ENCODE peak calls at places on chromosome 7, in seven cellular contexts. One of them, this sample, is unnamed. For H3K27me3 and H3K4me1, the result is how much of the 10 kb centered on the place peaks cover.

GRCh38 chr7:157339777-157340677 is 3.2 kb downstream of the DNAJB6 start:
- DNase-seq in upper lobe of left lung: peak
- DNase-seq in SK-N-SH: peak
- DNase-seq in spleen: no peak
- DNase-seq in K562: peak
- DNase-seq in suprapubic skin: no peak
- DNase-seq in HCT116: peak
- DNase-seq in this sample: peak

GRCh38 chr7:69311489-69311888 is 286.8 kb upstream of the AUTS2 start:
- DNase-seq in upper lobe of left lung: no peak
- DNase-seq in K562: no peak
- DNase-seq in spleen: no peak
- DNase-seq in suprapubic skin: no peak
- DNase-seq in SK-N-SH: no peak
- DNase-seq in HCT116: no peak
- DNase-seq in this sample: no peak

GRCh38 chr7:132080967-132081668 is 495.2 kb downstream of the PLXNA4 start:
- DNase-seq in K562: no peak
- DNase-seq in suprapubic skin: no peak
- DNase-seq in spleen: no peak
- DNase-seq in upper lobe of left lung: no peak
- DNase-seq in SK-N-SH: no peak
- DNase-seq in HCT116: no peak
- DNase-seq in this sample: peak

GRCh38 chr7:28005848-28006233 is 174.8 kb downstream of the JAZF1 start:
- DNase-seq in spleen: no peak
- DNase-seq in K562: no peak
- DNase-seq in upper lobe of left lung: no peak
- DNase-seq in suprapubic skin: no peak
- DNase-seq in HCT116: no peak
- DNase-seq in SK-N-SH: no peak
- DNase-seq in this sample: no peak

GRCh38 chr7:37109853-37110252 is 338.8 kb downstream of the ELMO1 start:
- DNase-seq in SK-N-SH: peak
- DNase-seq in spleen: no peak
- DNase-seq in upper lobe of left lung: no peak
- DNase-seq in HCT116: no peak
- DNase-seq in suprapubic skin: no peak
- DNase-seq in K562: no peak
- DNase-seq in this sample: no peak

GRCh38 chr7:491958-492713 is 27.5 kb downstream of the PDGFA start:
- DNase-seq in upper lobe of left lung: no peak
- DNase-seq in suprapubic skin: peak
- DNase-seq in HCT116: no peak
- DNase-seq in spleen: peak
- DNase-seq in K562: no peak
- DNase-seq in SK-N-SH: no peak
- DNase-seq in this sample: peak

GRCh38 chr7:6278749-6279310 is 6.4 kb upstream of the CYTH3 start:
- DNase-seq in suprapubic skin: no peak
- DNase-seq in upper lobe of left lung: no peak
- DNase-seq in spleen: peak
- DNase-seq in SK-N-SH: no peak
- DNase-seq in HCT116: no peak
- DNase-seq in K562: no peak
- DNase-seq in this sample: peak

GRCh38 chr7:127383123-127383835 is 9.2 kb downstream of the ZNF800 start:
- DNase-seq in K562: peak
- DNase-seq in spleen: no peak
- DNase-seq in HCT116: no peak
- DNase-seq in suprapubic skin: no peak
- DNase-seq in upper lobe of left lung: no peak
- DNase-seq in SK-N-SH: no peak
- DNase-seq in this sample: no peak

GRCh38 chr7:140645166-140645565 is 4.6 kb upstream of the DENND2A start:
- DNase-seq in HCT116: no peak
- DNase-seq in K562: peak
- DNase-seq in spleen: peak
- DNase-seq in suprapubic skin: peak
- DNase-seq in SK-N-SH: peak
- DNase-seq in upper lobe of left lung: peak
- DNase-seq in this sample: peak

GRCh38 chr7:133941496-133941895 is 185.6 kb upstream of the LRGUK start:
- DNase-seq in suprapubic skin: no peak
- DNase-seq in HCT116: no peak
- DNase-seq in spleen: no peak
- DNase-seq in upper lobe of left lung: no peak
- DNase-seq in SK-N-SH: no peak
- DNase-seq in K562: no peak
- DNase-seq in this sample: no peak

GRCh38 chr7:28984631-28985030 is 26.5 kb upstream of the TRIL start:
- DNase-seq in spleen: no peak
- DNase-seq in HCT116: no peak
- DNase-seq in SK-N-SH: peak
- DNase-seq in K562: peak
- DNase-seq in upper lobe of left lung: peak
- DNase-seq in suprapubic skin: no peak
- DNase-seq in this sample: peak

GRCh38 chr7:102933763-102934162 is 21.0 kb downstream of the LRRC17 start:
- DNase-seq in K562: no peak
- DNase-seq in suprapubic skin: peak
- DNase-seq in SK-N-SH: peak
- DNase-seq in upper lobe of left lung: no peak
- DNase-seq in HCT116: no peak
- DNase-seq in spleen: no peak
- DNase-seq in this sample: peak

GRCh38 chr7:158325530-158326381 is 261.9 kb downstream of the PTPRN2 start:
- DNase-seq in suprapubic skin: no peak
- DNase-seq in HCT116: no peak
- DNase-seq in upper lobe of left lung: no peak
- DNase-seq in spleen: peak
- DNase-seq in K562: no peak
- DNase-seq in SK-N-SH: peak
- DNase-seq in this sample: no peak

GRCh38 chr7:106717254-106717996 is 56.5 kb upstream of the CCDC71L start:
- DNase-seq in HCT116: no peak
- DNase-seq in spleen: no peak
- DNase-seq in suprapubic skin: no peak
- DNase-seq in SK-N-SH: no peak
- DNase-seq in upper lobe of left lung: no peak
- DNase-seq in K562: no peak
- DNase-seq in this sample: no peak

GRCh38 chr7:133611955-133612354 is 359.1 kb downstream of the EXOC4 start:
- DNase-seq in spleen: no peak
- DNase-seq in SK-N-SH: no peak
- DNase-seq in suprapubic skin: no peak
- DNase-seq in K562: no peak
- DNase-seq in upper lobe of left lung: no peak
- DNase-seq in HCT116: no peak
- DNase-seq in this sample: no peak

GRCh38 chr7:74372511-74373111 is 81.1 kb upstream of the GTF2IRD1 start:
- DNase-seq in K562: no peak
- DNase-seq in spleen: no peak
- DNase-seq in HCT116: no peak
- DNase-seq in upper lobe of left lung: no peak
- DNase-seq in SK-N-SH: no peak
- DNase-seq in suprapubic skin: no peak
- DNase-seq in this sample: peak

GRCh38 chr7:151566897-151567320 is 47.2 kb upstream of the RHEB start:
- DNase-seq in HCT116: no peak
- DNase-seq in suprapubic skin: no peak
- DNase-seq in K562: no peak
- DNase-seq in SK-N-SH: no peak
- DNase-seq in spleen: no peak
- DNase-seq in upper lobe of left lung: peak
- DNase-seq in this sample: peak

GRCh38 chr7:3294432-3295100 is 6.5 kb upstream of the SDK1 start:
- DNase-seq in HCT116: no peak
- DNase-seq in suprapubic skin: no peak
- DNase-seq in K562: no peak
- DNase-seq in spleen: no peak
- DNase-seq in SK-N-SH: no peak
- DNase-seq in upper lobe of left lung: peak
- DNase-seq in this sample: no peak

GRCh38 chr7:131638641-131639430 is 82.4 kb upstream of the PODXL start:
- DNase-seq in HCT116: no peak
- DNase-seq in spleen: no peak
- DNase-seq in K562: no peak
- DNase-seq in SK-N-SH: no peak
- DNase-seq in suprapubic skin: no peak
- DNase-seq in upper lobe of left lung: no peak
- DNase-seq in this sample: no peak

GRCh38 chr7:48964074-48964473 is 39.7 kb downstream of the CDC14C start:
- DNase-seq in SK-N-SH: no peak
- DNase-seq in suprapubic skin: no peak
- DNase-seq in K562: no peak
- DNase-seq in upper lobe of left lung: no peak
- DNase-seq in HCT116: no peak
- DNase-seq in spleen: no peak
- DNase-seq in this sample: no peak

DNA sequence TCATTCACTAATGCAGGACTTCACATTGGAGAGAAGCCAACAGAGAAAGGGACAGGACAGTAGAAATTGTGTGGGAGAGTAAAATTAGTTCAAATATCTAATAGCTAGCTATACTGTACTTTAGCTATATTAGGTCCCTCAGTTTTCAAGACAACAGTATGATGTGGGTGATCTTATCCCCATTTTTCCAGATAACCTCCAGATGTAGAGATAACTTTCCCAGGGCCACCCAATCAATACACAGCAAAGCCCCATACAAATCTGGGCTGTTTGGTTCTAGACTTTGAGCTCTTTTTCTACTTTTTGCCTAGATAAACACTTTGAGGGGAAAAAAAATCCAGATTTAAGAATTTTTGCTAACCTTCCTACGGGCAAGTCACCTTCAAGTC is 482 bp upstream of the CLDN12 start:
- DNase-seq in HCT116: no peak
- DNase-seq in upper lobe of left lung: no peak
- DNase-seq in K562: no peak
- DNase-seq in spleen: no peak
- DNase-seq in suprapubic skin: no peak
- DNase-seq in SK-N-SH: no peak
- DNase-seq in this sample: no peak
- H3K27me3 ChIP-seq in HCT116: under half
- H3K27me3 ChIP-seq in upper lobe of left lung: under half
- H3K27me3 ChIP-seq in K562: under half
- H3K27me3 ChIP-seq in spleen: under half
- H3K27me3 ChIP-seq in suprapubic skin: under half
- H3K27me3 ChIP-seq in SK-N-SH: under half
- H3K27me3 ChIP-seq in this sample: under half

GRCh38 chr7:45117582-45117981 is 6.1 kb upstream of the TBRG4 start:
- DNase-seq in suprapubic skin: no peak
- DNase-seq in upper lobe of left lung: no peak
- DNase-seq in spleen: peak
- DNase-seq in K562: no peak
- DNase-seq in HCT116: no peak
- DNase-seq in SK-N-SH: no peak
- DNase-seq in this sample: peak
- H3K4me1 ChIP-seq in suprapubic skin: under half
- H3K4me1 ChIP-seq in upper lobe of left lung: under half
- H3K4me1 ChIP-seq in spleen: under half
- H3K4me1 ChIP-seq in K562: under half
- H3K4me1 ChIP-seq in HCT116: under half
- H3K4me1 ChIP-seq in SK-N-SH: under half
- H3K4me1 ChIP-seq in this sample: under half

GRCh38 chr7:121016976-121017375 is 28.5 kb downstream of the CPED1 start:
- DNase-seq in suprapubic skin: no peak
- DNase-seq in K562: no peak
- DNase-seq in upper lobe of left lung: no peak
- DNase-seq in spleen: no peak
- DNase-seq in SK-N-SH: no peak
- DNase-seq in HCT116: no peak
- DNase-seq in this sample: peak
- TF ChIP-seq POLR2AphosphoS5 in suprapubic skin: no peak
- TF ChIP-seq POLR2AphosphoS5 in K562: no peak
- TF ChIP-seq POLR2AphosphoS5 in upper lobe of left lung: no peak
- TF ChIP-seq POLR2AphosphoS5 in spleen: no peak
- TF ChIP-seq POLR2AphosphoS5 in SK-N-SH: no peak
- TF ChIP-seq POLR2AphosphoS5 in HCT116: no peak
- TF ChIP-seq POLR2AphosphoS5 in this sample: peak

DNA sequence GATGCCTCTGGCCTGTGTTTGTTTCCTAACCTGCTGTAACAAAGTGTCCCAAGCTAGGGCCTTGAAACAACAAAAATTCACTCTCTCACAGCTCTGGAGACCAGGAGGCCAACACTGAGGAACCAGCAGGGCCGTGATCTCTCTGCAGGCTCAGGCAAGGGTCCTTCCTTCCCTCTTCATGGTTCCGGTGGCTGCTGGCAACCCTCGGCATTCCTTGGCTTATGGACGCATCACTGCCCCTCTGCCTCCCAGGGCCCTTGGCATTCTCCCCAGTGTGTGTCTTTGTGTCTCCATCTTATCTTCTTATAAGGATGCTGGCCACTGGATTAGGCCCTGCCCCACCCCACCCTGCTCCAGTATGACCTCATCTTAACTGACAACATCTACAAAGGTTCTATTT is 17.0 kb downstream of the CNPY1 start:
- DNase-seq in SK-N-SH: no peak
- DNase-seq in spleen: no peak
- DNase-seq in HCT116: no peak
- DNase-seq in K562: no peak
- DNase-seq in suprapubic skin: peak
- DNase-seq in upper lobe of left lung: no peak
- DNase-seq in this sample: peak
- H3K27me3 ChIP-seq in SK-N-SH: half or more
- H3K27me3 ChIP-seq in spleen: half or more
- H3K27me3 ChIP-seq in HCT116: under half
- H3K27me3 ChIP-seq in K562: half or more
- H3K27me3 ChIP-seq in suprapubic skin: half or more
- H3K27me3 ChIP-seq in upper lobe of left lung: under half
- H3K27me3 ChIP-seq in this sample: under half

GRCh38 chr7:1845536-1846311 is 175.6 kb downstream of the ELFN1 start:
- DNase-seq in HCT116: no peak
- DNase-seq in SK-N-SH: peak
- DNase-seq in suprapubic skin: peak
- DNase-seq in K562: no peak
- DNase-seq in spleen: peak
- DNase-seq in upper lobe of left lung: no peak
- DNase-seq in this sample: peak
- H3K4me1 ChIP-seq in HCT116: under half
- H3K4me1 ChIP-seq in SK-N-SH: under half
- H3K4me1 ChIP-seq in suprapubic skin: under half
- H3K4me1 ChIP-seq in K562: half or more
- H3K4me1 ChIP-seq in spleen: under half
- H3K4me1 ChIP-seq in upper lobe of left lung: under half
- H3K4me1 ChIP-seq in this sample: under half

GRCh38 chr7:54153462-54153861 is 388.7 kb upstream of the VSTM2A start:
- DNase-seq in HCT116: no peak
- DNase-seq in SK-N-SH: no peak
- DNase-seq in upper lobe of left lung: no peak
- DNase-seq in K562: no peak
- DNase-seq in spleen: no peak
- DNase-seq in suprapubic skin: no peak
- DNase-seq in this sample: no peak
- TF ChIP-seq POLR2AphosphoS5 in HCT116: no peak
- TF ChIP-seq POLR2AphosphoS5 in SK-N-SH: no peak
- TF ChIP-seq POLR2AphosphoS5 in upper lobe of left lung: no peak
- TF ChIP-seq POLR2AphosphoS5 in K562: no peak
- TF ChIP-seq POLR2AphosphoS5 in spleen: no peak
- TF ChIP-seq POLR2AphosphoS5 in suprapubic skin: no peak
- TF ChIP-seq POLR2AphosphoS5 in this sample: no peak